ENCODE peak calls at places on chromosomes 11 and 22, in six cellular contexts. I, Z, W, G, F and R are unnamed samples.

GRCh38 chr11:42812408-42812807 is 499.4 kb upstream of the API5 start:
- DNase-seq in I (no peak), Z (no peak), W (no peak), G (no peak), F (no peak), R (no peak)

GRCh38 chr11:114350022-114350421 is 50.3 kb downstream of the C11orf71 start:
- DNase-seq in I (no peak), Z (no peak), W (no peak), G (no peak), F (no peak), R (no peak)

GRCh38 chr11:56048480-56048879 is 21.0 kb downstream of the OR5AS1 start:
- DNase-seq in I (no peak), Z (no peak), W (no peak), G (no peak), F (no peak), R (no peak)

GRCh38 chr11:66119348-66120133 is 49.5 kb downstream of the PACS1 start:
- DNase-seq in I (no peak), Z (no peak), W (no peak), G (no peak), F (peak), R (no peak)

GRCh38 chr22:46226577-46226976 is 23.5 kb downstream of the CDPF1 start:
- DNase-seq in I (no peak), Z (no peak), W (no peak), G (no peak), F (no peak), R (no peak)

GRCh38 chr11:88313441-88313840 is 24.1 kb downstream of the CTSC start:
- DNase-seq in I (no peak), Z (no peak), W (no peak), G (no peak), F (no peak), R (no peak)

GRCh38 chr22:26529345-26529744 is 17.1 kb upstream of the TFIP11 start:
- DNase-seq in I (no peak), Z (no peak), W (no peak), G (no peak), F (peak), R (no peak)

GRCh38 chr11:129242855-129243254 is 50.7 kb upstream of the ARHGAP32 start:
- DNase-seq in I (no peak), Z (no peak), W (no peak), G (no peak), F (no peak), R (no peak)

GRCh38 chr11:22792497-22792896 is 37.1 kb downstream of the SVIP start:
- DNase-seq in I (no peak), Z (no peak), W (no peak), G (no peak), F (peak), R (no peak)

GRCh38 chr11:84140386-84141169 is 854.4 kb upstream of the CCDC90B start:
- DNase-seq in I (no peak), Z (no peak), W (no peak), G (no peak), F (no peak), R (no peak)

GRCh38 chr22:39778055-39778454 is 115.5 kb downstream of the ENTHD1 start:
- DNase-seq in I (no peak), Z (no peak), W (no peak), G (no peak), F (no peak), R (no peak)

GRCh38 chr22:39234867-39235687 is 9.7 kb downstream of the PDGFB start:
- DNase-seq in I (no peak), Z (no peak), W (peak), G (no peak), F (no peak), R (no peak)

GRCh38 chr11:78168539-78169477 is 19.6 kb downstream of the KCTD21 start:
- DNase-seq in I (no peak), Z (peak), W (peak), G (no peak), F (peak), R (no peak)

GRCh38 chr11:134639586-134640330 is 227.7 kb upstream of the B3GAT1 start:
- DNase-seq in I (no peak), Z (no peak), W (peak), G (peak), F (no peak), R (no peak)

GRCh38 chr11:9660886-9661285 is 3.0 kb upstream of the SWAP70 start:
- DNase-seq in I (no peak), Z (no peak), W (no peak), G (no peak), F (no peak), R (no peak)

GRCh38 chr11:32643526-32643925 is 59.9 kb downstream of the EIF3M start:
- DNase-seq in I (no peak), Z (no peak), W (no peak), G (no peak), F (no peak), R (no peak)

GRCh38 chr22:49999063-49999900 is 13.3 kb downstream of the IL17REL start:
- DNase-seq in I (no peak), Z (no peak), W (no peak), G (peak), F (no peak), R (no peak)

GRCh38 chr11:134511255-134511654 is 99.2 kb upstream of the B3GAT1 start:
- DNase-seq in I (no peak), Z (peak), W (no peak), G (no peak), F (no peak), R (no peak)

GRCh38 chr11:133845413-133845812 is at the start of gene SPATA19:
- DNase-seq in I (no peak), Z (no peak), W (no peak), G (no peak), F (no peak), R (no peak)

GRCh38 chr22:50258361-50259292 is 2.9 kb downstream of the MAPK12 start:
- DNase-seq in I (no peak), Z (no peak), W (peak), G (no peak), F (no peak), R (no peak)

GRCh38 chr22:28822930-28823481 is 22.6 kb upstream of the XBP1 start:
- DNase-seq in I (no peak), Z (no peak), W (peak), G (no peak), F (peak), R (no peak)

GRCh38 chr22:28864878-28865596 is 18.3 kb upstream of the ZNRF3 start:
- DNase-seq in I (no peak), Z (no peak), W (no peak), G (peak), F (peak), R (no peak)

GRCh38 chr11:1240771-1241170 is 17.9 kb downstream of the MUC5B start:
- DNase-seq in I (no peak), Z (no peak), W (no peak), G (no peak), F (no peak), R (no peak)

GRCh38 chr11:77695417-77695816 is 57.8 kb upstream of the CLNS1A start:
- DNase-seq in I (no peak), Z (no peak), W (no peak), G (no peak), F (no peak), R (no peak)

GRCh38 chr11:9120659-9121350 is 29.4 kb upstream of the SCUBE2 start:
- DNase-seq in I (peak), Z (no peak), W (no peak), G (no peak), F (no peak), R (no peak)

GRCh38 chr22:35534091-35534490 is 6.5 kb upstream of the RASD2 start:
- DNase-seq in I (no peak), Z (no peak), W (no peak), G (no peak), F (no peak), R (no peak)

GRCh38 chr22:19713650-19714319 is 518 bp upstream of the SEPTIN5 start:
- DNase-seq in I (no peak), Z (no peak), W (no peak), G (peak), F (no peak), R (no peak)

GRCh38 chr11:74006743-74007304 is 2.1 kb downstream of the UCP3 start:
- DNase-seq in I (no peak), Z (peak), W (no peak), G (peak), F (no peak), R (no peak)

GRCh38 chr22:39527481-39527961 is 5.0 kb downstream of the RPS19BP1 start:
- DNase-seq in I (no peak), Z (no peak), W (peak), G (no peak), F (peak), R (no peak)

GRCh38 chr11:134046681-134047449 is 22.0 kb upstream of the JAM3 start:
- DNase-seq in I (no peak), Z (no peak), W (no peak), G (no peak), F (no peak), R (no peak)

GRCh38 chr22:29815580-29815979 is 22.5 kb downstream of the ASCC2 start:
- DNase-seq in I (no peak), Z (no peak), W (no peak), G (no peak), F (no peak), R (no peak)

GRCh38 chr11:12248330-12248729 is 129.0 kb upstream of the PARVA start:
- DNase-seq in I (no peak), Z (peak), W (peak), G (no peak), F (peak), R (no peak)

GRCh38 chr11:2991477-2992233 is 474 bp downstream of the NAP1L4 start:
- DNase-seq in I (no peak), Z (no peak), W (no peak), G (no peak), F (peak), R (no peak)

GRCh38 chr11:61695917-61696316 is 15.7 kb downstream of the DAGLA start:
- DNase-seq in I (no peak), Z (peak), W (peak), G (peak), F (no peak), R (peak)
- TF ChIP-seq POLR2AphosphoS5 in I (no peak), Z (peak), W (no peak), G (peak), F (no peak), R (no peak)

GRCh38 chr11:118604566-118604965 is 2.8 kb upstream of the PHLDB1 start:
- DNase-seq in I (no peak), Z (no peak), W (peak), G (no peak), F (no peak), R (no peak)

GRCh38 chr11:118607401-118608267 is at the start of gene PHLDB1:
- DNase-seq in I (no peak), Z (peak), W (peak), G (peak), F (peak), R (no peak)

GRCh38 chr11:118606157-118606843 is 1.1 kb upstream of the PHLDB1 start:
- DNase-seq in I (no peak), Z (peak), W (peak), G (peak), F (no peak), R (no peak)

GRCh38 chr11:118606844-118607228 is 579 bp upstream of the PHLDB1 start:
- DNase-seq in I (no peak), Z (no peak), W (peak), G (peak), F (no peak), R (no peak)

DNA sequence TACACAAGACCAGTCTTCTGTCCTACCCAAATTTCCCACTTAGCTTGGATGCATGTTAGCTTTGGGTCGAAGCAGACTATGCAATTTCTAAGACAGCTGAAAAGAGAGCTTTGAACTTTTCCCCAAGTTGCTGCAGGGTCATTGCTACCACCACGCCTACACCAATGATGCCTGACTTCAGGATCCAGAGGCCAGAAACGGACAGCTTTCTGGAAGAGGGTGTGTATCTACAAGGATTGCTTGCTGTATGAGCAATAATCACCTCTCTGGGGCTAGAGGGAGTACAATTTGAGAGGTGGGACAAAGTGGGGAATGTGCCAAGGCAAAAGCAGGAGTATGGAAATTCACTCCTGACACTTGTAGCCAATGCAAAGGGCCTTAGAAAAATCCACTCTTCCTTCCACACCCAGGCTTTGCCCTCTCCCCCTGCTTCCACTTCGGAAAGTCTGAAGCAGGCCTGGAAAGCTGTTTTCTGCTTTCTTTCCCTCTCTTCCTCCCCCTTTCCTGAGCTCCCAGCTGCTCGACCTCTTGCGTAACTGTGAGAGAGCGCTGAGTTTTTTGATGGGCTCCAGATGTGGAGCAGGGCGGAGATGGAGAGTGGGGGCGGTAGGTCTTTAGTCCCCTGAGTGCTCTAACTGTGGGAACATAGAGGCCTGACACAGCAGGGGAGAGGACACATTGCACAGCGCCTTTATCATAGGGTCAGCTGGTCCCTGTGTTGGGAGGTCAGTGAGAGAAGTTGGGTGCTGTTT is 2.1 kb upstream of the PHLDB1 start:
- DNase-seq in I (no peak), Z (peak), W (peak), G (peak), F (peak), R (no peak)
- TF ChIP-seq POLR2A in I (no peak), Z (peak), W (no peak), G (no peak), F (no peak), R (no peak)

DNA sequence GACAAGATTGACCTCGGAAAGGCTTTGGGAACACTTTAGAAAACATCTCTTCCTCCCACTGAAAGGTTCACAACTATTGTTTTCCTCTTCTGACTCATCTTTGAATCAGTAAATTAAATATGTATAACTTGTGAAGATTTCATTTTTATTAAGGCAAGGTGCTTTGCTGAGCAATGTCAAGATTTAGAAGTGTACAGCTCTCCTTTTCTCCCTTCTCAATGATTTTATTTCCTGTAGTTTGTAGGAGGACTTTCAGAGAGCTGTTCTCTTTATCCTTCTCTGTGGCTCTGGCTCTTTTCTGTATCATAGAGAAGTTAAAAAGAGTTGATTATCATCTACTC is 594.2 kb downstream of the METTL15 start:
- DNase-seq in I (no peak), Z (no peak), W (no peak), G (no peak), F (no peak), R (no peak)
- TF ChIP-seq POLR2AphosphoS5 in I (no peak), Z (no peak), W (no peak), G (no peak), F (no peak), R (no peak)

GRCh38 chr22:17086301-17086700 is 1.5 kb downstream of the IL17RA start:
- DNase-seq in I (no peak), Z (peak), W (no peak), G (no peak), F (no peak), R (no peak)

GRCh38 chr22:17083811-17084540 is 824 bp upstream of the IL17RA start:
- DNase-seq in I (no peak), Z (no peak), W (no peak), G (peak), F (no peak), R (no peak)

GRCh38 chr22:17085277-17086091 is 684 bp downstream of the IL17RA start:
- DNase-seq in I (no peak), Z (peak), W (peak), G (no peak), F (no peak), R (no peak)

GRCh38 chr22:17083255-17083654 is 1.5 kb upstream of the IL17RA start:
- DNase-seq in I (no peak), Z (no peak), W (no peak), G (no peak), F (no peak), R (no peak)

DNA sequence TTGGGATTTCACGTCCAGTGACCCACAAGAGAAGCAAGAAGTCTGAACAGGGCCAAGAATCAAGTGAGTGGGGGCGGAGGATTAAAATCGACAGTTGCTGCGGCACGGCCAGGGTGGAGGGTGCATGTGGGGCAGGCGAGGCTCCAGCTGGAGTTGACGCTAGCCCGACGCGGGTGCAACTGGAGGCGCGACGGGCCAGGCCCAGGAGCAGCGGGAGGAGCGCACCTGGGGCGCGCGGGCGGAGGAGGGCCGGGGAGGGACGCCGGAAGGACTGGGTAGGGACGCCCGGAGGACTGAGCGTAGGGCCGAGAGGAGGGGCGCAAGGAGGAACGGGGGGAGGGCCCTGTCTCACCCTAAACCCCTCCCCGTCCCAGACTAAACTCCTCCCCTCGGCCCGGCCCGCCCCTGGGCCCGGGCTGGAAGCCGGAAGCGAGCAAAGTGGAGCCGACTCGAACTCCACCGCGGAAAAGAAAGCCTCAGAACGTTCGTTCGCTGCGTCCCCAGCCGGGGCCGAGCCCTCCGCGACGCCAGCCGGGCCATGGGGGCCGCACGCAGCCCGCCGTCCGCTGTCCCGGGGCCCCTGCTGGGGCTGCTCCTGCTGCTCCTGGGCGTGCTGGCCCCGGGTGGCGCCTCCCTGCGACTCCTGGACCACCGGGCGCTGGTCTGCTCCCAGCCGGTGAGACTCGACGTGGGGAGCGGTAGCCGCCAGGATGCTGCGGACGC is at the start of gene IL17RA:
- DNase-seq in I (peak), Z (peak), W (peak), G (peak), F (peak), R (peak)
- TF ChIP-seq POLR2A in I (no peak), Z (peak), W (no peak), G (no peak), F (peak), R (peak)

GRCh38 chr11:47215366-47215925 is 672 bp downstream of the DDB2 start:
- DNase-seq in I (no peak), Z (no peak), W (no peak), G (no peak), F (peak), R (no peak)

GRCh38 chr11:47216141-47216798 is 1.5 kb downstream of the DDB2 start:
- DNase-seq in I (no peak), Z (no peak), W (peak), G (no peak), F (peak), R (no peak)

GRCh38 chr11:47208628-47209027 is 6.1 kb upstream of the DDB2 start:
- DNase-seq in I (no peak), Z (no peak), W (no peak), G (no peak), F (no peak), R (no peak)

GRCh38 chr11:47212938-47213337 is 1.8 kb upstream of the DDB2 start:
- DNase-seq in I (no peak), Z (no peak), W (peak), G (no peak), F (no peak), R (no peak)

GRCh38 chr11:47213985-47214564 is 699 bp upstream of the DDB2 start:
- DNase-seq in I (peak), Z (peak), W (peak), G (peak), F (peak), R (peak)
- TF ChIP-seq POLR2AphosphoS5 in I (peak), Z (peak), W (peak), G (peak), F (peak), R (no peak)

DNA sequence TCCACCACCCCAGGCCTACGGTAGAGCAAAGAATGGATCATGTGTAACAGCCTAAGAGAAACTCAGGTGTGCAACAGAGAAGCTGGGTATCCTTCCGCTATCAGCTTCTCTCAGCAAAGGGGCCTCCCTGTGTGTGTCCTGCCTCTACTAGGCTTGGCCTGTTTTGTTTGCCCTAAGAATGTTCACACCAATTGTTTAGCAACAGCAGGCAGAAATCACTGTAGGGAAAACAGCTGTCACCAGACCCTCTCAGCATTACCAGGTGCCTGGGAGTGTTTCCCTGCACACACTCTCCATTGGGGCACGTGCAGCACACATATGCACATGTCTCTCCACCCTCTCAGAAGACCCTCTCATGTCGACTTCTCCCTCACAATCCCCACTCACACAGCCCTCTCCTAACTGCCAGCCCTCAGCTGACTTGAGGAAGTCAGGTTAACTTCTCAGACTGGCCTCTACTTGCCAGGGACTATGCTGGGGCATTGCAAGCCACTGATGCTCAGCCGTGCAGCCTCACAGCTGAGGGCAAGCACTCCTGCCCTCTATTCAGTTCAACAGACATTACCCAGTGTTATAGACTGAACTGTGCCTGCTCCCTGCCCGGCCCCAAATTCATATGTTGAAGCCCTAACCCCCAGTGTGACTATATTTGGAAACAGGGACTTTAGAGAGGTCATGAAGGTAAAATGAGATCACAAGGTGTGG is 97.6 kb downstream of the TRIM29 start:
- DNase-seq in I (no peak), Z (no peak), W (no peak), G (no peak), F (no peak), R (no peak)
- TF ChIP-seq POLR2A in I (no peak), Z (no peak), W (no peak), G (no peak), F (no peak), R (no peak)

GRCh38 chr11:121716060-121716459 is 263.3 kb upstream of the SORL1-AS1 start:
- DNase-seq in I (no peak), Z (no peak), W (no peak), G (no peak), F (no peak), R (no peak)
- TF ChIP-seq POLR2AphosphoS5 in I (no peak), Z (no peak), W (no peak), G (no peak), F (no peak), R (no peak)